ENCODE peak calls at places on chromosomes 5 and 9, in nine cellular contexts. S, Y, W, O, A, T, N, I and M are unnamed samples.

GRCh38 chr9:77014597-77015263 is 4.7 kb upstream of the FOXB2 start:
- DNase-seq in S (no peak), Y (no peak), W (peak; percentile 60), O (no peak), A (no peak), T (peak; percentile 46), N (peak; percentile 26), I (no peak), M (no peak)

GRCh38 chr9:93228453-93228852 is 44.5 kb downstream of the WNK2 start:
- DNase-seq in S (no peak), Y (no peak), W (no peak), O (no peak), A (no peak), T (no peak), N (no peak), I (no peak), M (no peak)

GRCh38 chr9:101582593-101582992 is 12.2 kb downstream of the PPP3R2 start:
- DNase-seq in S (no peak), Y (no peak), W (no peak), O (no peak), A (no peak), T (no peak), N (peak; percentile 89), I (no peak), M (no peak)

GRCh38 chr5:143636951-143637528 is 174.9 kb upstream of the HMHB1 start:
- DNase-seq in S (no peak), Y (no peak), W (no peak), O (no peak), A (no peak), T (no peak), N (peak; percentile 64), I (no peak), M (no peak)

GRCh38 chr5:60066502-60066901 is 173.0 kb upstream of the PDE4D start:
- DNase-seq in S (no peak), Y (no peak), W (no peak), O (no peak), A (no peak), T (no peak), N (peak; percentile 4), I (no peak), M (no peak)

GRCh38 chr5:153496835-153497234 is 6.4 kb downstream of the GRIA1 start:
- DNase-seq in S (no peak), Y (no peak), W (peak; percentile 68), O (peak; percentile 51), A (no peak), T (no peak), N (peak; percentile 60), I (no peak), M (no peak)

GRCh38 chr5:153551537-153552079 is 61.1 kb downstream of the GRIA1 start:
- DNase-seq in S (no peak), Y (no peak), W (peak; percentile 89), O (no peak), A (no peak), T (no peak), N (peak; percentile 95), I (no peak), M (peak; percentile 22)

GRCh38 chr5:127031147-127031862 is 947 bp upstream of the MARCHF3 start:
- DNase-seq in S (peak; percentile 6), Y (no peak), W (no peak), O (peak; percentile 40), A (peak; percentile 14), T (no peak), N (no peak), I (no peak), M (peak; percentile 27)

GRCh38 chr5:81579525-81579924 is 171.4 kb downstream of the SSBP2 start:
- DNase-seq in S (no peak), Y (no peak), W (no peak), O (no peak), A (no peak), T (no peak), N (peak; percentile 23), I (no peak), M (no peak)

GRCh38 chr9:124284237-124284831 is 26.6 kb downstream of the NEK6 start:
- DNase-seq in S (no peak), Y (no peak), W (no peak), O (no peak), A (no peak), T (no peak), N (no peak), I (no peak), M (no peak)

GRCh38 chr5:141850786-141851185 is 27.4 kb downstream of the PCDH1 start:
- DNase-seq in S (peak; percentile 10), Y (no peak), W (peak; percentile 70), O (no peak), A (no peak), T (no peak), N (peak; percentile 20), I (no peak), M (no peak)

GRCh38 chr5:142324377-142324870 is 397 bp downstream of the SPRY4 start:
- DNase-seq in S (no peak), Y (peak; percentile 9), W (no peak), O (no peak), A (peak; percentile 47), T (no peak), N (peak; percentile 86), I (no peak), M (peak; percentile 58)

GRCh38 chr5:72290356-72291133 is 29.5 kb downstream of the MRPS27 start:
- DNase-seq in S (no peak), Y (no peak), W (no peak), O (no peak), A (no peak), T (no peak), N (no peak), I (no peak), M (no peak)

GRCh38 chr5:72293495-72294055 is 26.5 kb downstream of the MRPS27 start:
- DNase-seq in S (no peak), Y (no peak), W (no peak), O (no peak), A (no peak), T (no peak), N (no peak), I (no peak), M (no peak)

GRCh38 chr5:72288923-72289322 is 31.1 kb downstream of the MRPS27 start:
- DNase-seq in S (no peak), Y (no peak), W (no peak), O (peak; percentile 35), A (peak; percentile 23), T (no peak), N (no peak), I (no peak), M (peak; percentile 40)

GRCh38 chr5:72292411-72292810 is 27.6 kb downstream of the MRPS27 start:
- DNase-seq in S (no peak), Y (no peak), W (no peak), O (no peak), A (no peak), T (no peak), N (no peak), I (no peak), M (no peak)

DNA sequence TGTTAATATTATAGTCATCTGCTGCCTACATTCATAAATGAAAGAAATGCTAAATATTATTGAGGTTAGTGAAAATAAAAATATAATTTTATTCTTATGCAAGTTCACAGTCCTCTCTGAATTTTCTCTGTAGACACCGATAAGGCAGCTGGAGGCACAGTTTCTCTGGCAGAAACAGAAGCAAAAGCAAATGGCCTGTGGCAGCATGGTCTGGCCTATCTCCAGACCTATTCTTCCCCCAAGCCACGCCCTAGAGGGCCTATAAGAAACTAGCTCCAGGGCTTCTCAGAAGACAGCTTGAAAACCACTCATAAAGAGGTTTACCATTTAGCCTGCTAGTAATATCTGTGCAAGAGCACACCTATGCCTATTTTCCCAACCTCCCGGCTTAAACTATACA is 28.4 kb downstream of the MRPS27 start:
- DNase-seq in S (no peak), Y (no peak), W (no peak), O (no peak), A (no peak), T (no peak), N (no peak), I (no peak), M (no peak)
- H3K36me3 ChIP-seq in S (peaks cover 4% of the 10 kb centered on the region), Y (peaks cover 11% of the 10 kb centered on the region), W (no peaks in the 10 kb centered on the region), O (peaks cover 8% of the 10 kb centered on the region), A (no peaks in the 10 kb centered on the region), T (no peaks in the 10 kb centered on the region), N (peaks cover 23% of the 10 kb centered on the region), I (no peaks in the 10 kb centered on the region), M (no peaks in the 10 kb centered on the region)

GRCh38 chr9:127892831-127893230 is 6.6 kb downstream of the ST6GALNAC6 start:
- DNase-seq in S (no peak), Y (no peak), W (no peak), O (no peak), A (no peak), T (no peak), N (no peak), I (no peak), M (no peak)
- H3K36me3 ChIP-seq in S (peaks cover 49% of the 10 kb centered on the region), Y (peaks cover 48% of the 10 kb centered on the region), W (peaks cover 6% of the 10 kb centered on the region), O (peaks cover 35% of the 10 kb centered on the region), A (peaks cover 10% of the 10 kb centered on the region), T (peaks cover 62% of the 10 kb centered on the region), N (peaks cover 72% of the 10 kb centered on the region), I (peaks cover 4% of the 10 kb centered on the region), M (no peaks in the 10 kb centered on the region)

GRCh38 chr9:111407813-111408212 is 76.4 kb downstream of the ECPAS start:
- DNase-seq in S (no peak), Y (no peak), W (no peak), O (no peak), A (no peak), T (no peak), N (no peak), I (no peak), M (no peak)

GRCh38 chr9:111414406-111414805 is 69.8 kb downstream of the ECPAS start:
- DNase-seq in S (no peak), Y (no peak), W (no peak), O (no peak), A (no peak), T (no peak), N (no peak), I (no peak), M (no peak)

GRCh38 chr9:111413996-111414395 is 70.2 kb downstream of the ECPAS start:
- DNase-seq in S (no peak), Y (no peak), W (no peak), O (no peak), A (no peak), T (no peak), N (no peak), I (no peak), M (no peak)

GRCh38 chr9:111411266-111411665 is 72.9 kb downstream of the ECPAS start:
- DNase-seq in S (no peak), Y (no peak), W (no peak), O (no peak), A (no peak), T (no peak), N (no peak), I (no peak), M (no peak)

DNA sequence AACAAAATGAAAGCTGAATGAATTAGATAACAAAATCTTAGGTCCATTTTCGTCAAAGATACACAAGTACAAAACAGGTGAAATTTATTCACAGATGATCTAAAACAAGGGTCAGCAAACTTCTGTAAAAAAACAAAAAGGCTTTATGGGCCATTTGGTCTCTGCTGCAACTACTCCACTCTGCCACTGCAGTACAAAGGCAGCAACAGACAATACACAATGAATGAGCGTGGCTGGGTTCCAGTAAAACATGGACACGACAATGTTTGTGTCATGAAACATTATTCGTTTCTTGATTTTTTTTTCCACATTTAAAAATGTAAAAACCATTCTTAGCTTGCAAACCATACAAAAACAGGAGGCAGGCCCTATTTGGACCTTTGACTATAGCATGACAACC is 71.9 kb downstream of the ECPAS start:
- DNase-seq in S (no peak), Y (no peak), W (no peak), O (no peak), A (no peak), T (no peak), N (peak; percentile 6), I (no peak), M (peak; percentile 19)
- H3K36me3 ChIP-seq in S (peaks cover 25% of the 10 kb centered on the region), Y (peaks cover 23% of the 10 kb centered on the region), W (peaks cover 7% of the 10 kb centered on the region), O (peaks cover 47% of the 10 kb centered on the region), A (peaks cover 42% of the 10 kb centered on the region), T (peaks cover 86% of the 10 kb centered on the region), N (peaks cover 87% of the 10 kb centered on the region), I (no peaks in the 10 kb centered on the region), M (no peaks in the 10 kb centered on the region)

GRCh38 chr5:61567337-61567736 is 235.3 kb downstream of the ZSWIM6 start:
- DNase-seq in S (no peak), Y (no peak), W (no peak), O (no peak), A (no peak), T (no peak), N (no peak), I (no peak), M (no peak)
- H3K36me3 ChIP-seq in S (no peaks in the 10 kb centered on the region), Y (no peaks in the 10 kb centered on the region), W (no peaks in the 10 kb centered on the region), O (no peaks in the 10 kb centered on the region), A (no peaks in the 10 kb centered on the region), T (no peaks in the 10 kb centered on the region), N (no peaks in the 10 kb centered on the region), I (no peaks in the 10 kb centered on the region), M (no peaks in the 10 kb centered on the region)